ENCODE peak calls at places on chromosomes 3 and 15, in five cellular contexts. N is mammary epithelial cell, E is dorsolateral prefrontal cortex, U is fibroblast of pulmonary artery, D is AG04449. B is an unnamed sample.

GRCh38 chr15:91114301-91114700 is 14.2 kb downstream of the SV2B start:
- DNase-seq in E (no peak), N (no peak), D (no peak), U (no peak), B (no peak)

GRCh38 chr3:196634851-196635250 is 4.6 kb upstream of the NRROS start:
- DNase-seq in D (no peak), N (no peak), E (no peak), U (no peak), B (no peak)

GRCh38 chr3:53999725-54000124 is 108.1 kb upstream of the SELENOK start:
- DNase-seq in D (no peak), E (no peak), N (no peak), U (no peak), B (no peak)

GRCh38 chr3:10599017-10599416 is 93.6 kb upstream of the ATP2B2 start:
- DNase-seq in E (no peak), D (no peak), N (no peak), U (no peak), B (no peak)

GRCh38 chr15:77173487-77173886 is 102.6 kb upstream of the TSPAN3 start:
- DNase-seq in N (no peak), E (no peak), D (no peak), U (no peak), B (no peak)

GRCh38 chr3:85670626-85671025 is 711.8 kb downstream of the CADM2 start:
- DNase-seq in U (no peak), N (peak; percentile 1), D (no peak), E (no peak), B (peak; percentile 10)

GRCh38 chr15:39974656-39975230 is 40.8 kb downstream of the EIF2AK4 start:
- DNase-seq in E (no peak), D (no peak), N (no peak), U (no peak), B (no peak)

GRCh38 chr3:147890114-147890513 is 480.9 kb downstream of the ZIC1 start:
- DNase-seq in U (no peak), N (no peak), E (no peak), D (no peak), B (no peak)

GRCh38 chr15:78550194-78550593 is 9.9 kb downstream of the PSMA4 start:
- DNase-seq in U (no peak), D (no peak), E (no peak), N (no peak), B (no peak)

GRCh38 chr3:174397848-174398247 is 461.3 kb upstream of the NAALADL2 start:
- DNase-seq in E (no peak), D (no peak), U (peak; percentile 73), N (peak; percentile 31), B (peak; percentile 56)
- TF ChIP-seq CTCF in E (peak; percentile 28), D (no peak), U (peak; percentile 45), N (peak; percentile 28), B (no peak)

DNA sequence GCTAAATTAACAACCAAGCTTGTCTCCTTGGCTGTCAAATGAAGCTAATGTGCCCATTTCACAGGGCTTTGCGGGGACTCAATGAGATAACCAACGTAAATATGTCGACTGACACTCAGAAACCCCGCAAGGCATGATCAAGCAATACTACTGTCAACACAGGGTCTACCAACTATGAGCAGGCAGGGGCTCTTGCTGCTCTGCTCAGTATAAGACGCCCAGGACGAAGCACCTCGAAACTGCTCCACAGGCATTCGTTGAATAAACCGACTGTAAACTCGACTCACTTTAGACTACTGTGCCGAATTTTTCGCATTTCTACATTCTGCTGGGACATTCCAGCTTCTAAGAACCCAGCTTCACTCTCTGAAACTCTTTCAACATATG is 55.0 kb downstream of the FEZF2 start:
- DNase-seq in D (no peak), N (no peak), U (no peak), E (no peak), B (no peak)
- H3K4me3 ChIP-seq in D (peak overlapping the region; percentile 76), N (peak overlapping the region; percentile 67), U (peak overlapping the region; percentile 81), E (peak overlapping the region; percentile 74), B (peak overlapping the region; percentile 56)

GRCh38 chr3:25782636-25782937 is 656 bp downstream of the NGLY1 start:
- DNase-seq in U (no peak), N (no peak), E (no peak), D (no peak), B (no peak)

GRCh38 chr3:25783661-25784512 is 644 bp upstream of the NGLY1 start:
- DNase-seq in D (no peak), E (peak; percentile 55), U (peak; percentile 55), N (peak; percentile 44), B (peak; percentile 27)

GRCh38 chr3:25781758-25782594 is 1.3 kb downstream of the NGLY1 start:
- DNase-seq in E (no peak), U (no peak), N (no peak), D (no peak), B (no peak)

GRCh38 chr3:25781145-25781757 is 2.0 kb downstream of the NGLY1 start:
- DNase-seq in D (no peak), U (no peak), N (no peak), E (no peak), B (no peak)

DNA sequence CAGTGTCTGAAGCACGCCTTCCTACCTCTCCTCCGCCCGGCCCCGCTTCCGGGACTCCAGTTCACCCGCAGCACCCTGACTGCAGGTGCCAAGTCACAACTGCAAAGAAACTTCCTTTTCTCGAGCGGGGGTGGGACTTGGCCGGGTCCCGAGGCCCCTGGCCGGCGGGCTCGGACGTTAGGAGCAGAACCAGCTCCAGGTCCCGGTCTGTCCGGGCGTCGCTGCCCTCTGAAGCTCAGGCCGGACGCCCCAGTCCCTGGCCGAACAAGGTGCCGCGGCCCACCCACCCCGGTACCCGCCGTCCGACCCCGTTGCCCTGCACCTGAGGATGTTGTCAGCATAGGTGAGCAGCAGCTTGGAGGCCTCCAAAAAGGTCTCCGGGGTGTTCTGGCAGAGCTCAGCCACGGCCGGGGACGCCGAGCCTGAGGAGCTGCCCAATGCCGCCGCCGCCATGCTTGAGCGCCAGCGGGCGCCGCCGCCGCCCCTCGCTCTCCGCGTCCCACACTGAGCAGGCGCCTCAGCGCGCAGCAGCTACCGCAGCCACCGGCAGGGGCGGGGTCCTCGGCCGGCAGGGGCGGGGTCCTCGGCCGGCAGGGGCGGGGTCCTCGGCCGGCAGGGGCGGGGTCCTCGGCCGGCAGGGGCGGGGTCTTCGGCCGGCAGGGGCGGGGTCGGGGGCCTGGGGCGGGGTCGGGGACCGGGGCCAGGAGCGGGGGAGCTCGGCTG is at the start of gene NGLY1:
- DNase-seq in D (no peak), U (peak; percentile 83), E (peak; percentile 81), N (peak; percentile 77), B (peak; percentile 47)
- TF ChIP-seq CTCF in D (peak; percentile 4), U (no peak), E (no peak), N (no peak), B (no peak)

GRCh38 chr3:114659109-114660081 is 365.6 kb downstream of the TIGIT start:
- DNase-seq in N (no peak), U (no peak), E (no peak), D (no peak), B (no peak)
- H3K4me3 ChIP-seq in N (no peak overlapping the region), U (no peak overlapping the region), E (no peak overlapping the region), D (no peak overlapping the region), B (no peak overlapping the region)

GRCh38 chr3:140050977-140051957 is 116.3 kb downstream of the CLSTN2 start:
- DNase-seq in E (no peak), N (peak; percentile 12), D (no peak), U (no peak), B (peak; percentile 26)
- TF ChIP-seq CTCF in E (peak; percentile 50), N (peak; percentile 56), D (peak; percentile 6), U (no peak), B (peak; percentile 30)

GRCh38 chr3:158508481-158508880 is 62.5 kb upstream of the MLF1 start:
- DNase-seq in N (peak; percentile 4), E (no peak), U (peak; percentile 50), D (no peak), B (no peak)

GRCh38 chr3:158509891-158510290 is 61.1 kb upstream of the MLF1 start:
- DNase-seq in U (no peak), N (peak; percentile 8), D (no peak), E (no peak), B (no peak)

GRCh38 chr3:158505117-158505516 is 65.9 kb upstream of the MLF1 start:
- DNase-seq in D (no peak), E (no peak), N (no peak), U (no peak), B (no peak)
- H3K4me3 ChIP-seq in D (no peak overlapping the region), E (no peak overlapping the region), N (no peak overlapping the region), U (no peak overlapping the region), B (no peak overlapping the region)

GRCh38 chr3:20181276-20181675 is 4.7 kb downstream of the SGO1 start:
- DNase-seq in D (no peak), E (no peak), U (no peak), N (no peak), B (no peak)

GRCh38 chr3:20182206-20182605 is 3.8 kb downstream of the SGO1 start:
- DNase-seq in D (no peak), N (no peak), U (no peak), E (no peak), B (no peak)

GRCh38 chr3:20186600-20187004 is 596 bp upstream of the SGO1 start:
- DNase-seq in D (no peak), N (no peak), U (no peak), E (no peak), B (no peak)

GRCh38 chr3:20185364-20185732 is 658 bp downstream of the SGO1 start:
- DNase-seq in N (peak; percentile 42), D (no peak), E (no peak), U (peak; percentile 11), B (peak; percentile 22)

DNA sequence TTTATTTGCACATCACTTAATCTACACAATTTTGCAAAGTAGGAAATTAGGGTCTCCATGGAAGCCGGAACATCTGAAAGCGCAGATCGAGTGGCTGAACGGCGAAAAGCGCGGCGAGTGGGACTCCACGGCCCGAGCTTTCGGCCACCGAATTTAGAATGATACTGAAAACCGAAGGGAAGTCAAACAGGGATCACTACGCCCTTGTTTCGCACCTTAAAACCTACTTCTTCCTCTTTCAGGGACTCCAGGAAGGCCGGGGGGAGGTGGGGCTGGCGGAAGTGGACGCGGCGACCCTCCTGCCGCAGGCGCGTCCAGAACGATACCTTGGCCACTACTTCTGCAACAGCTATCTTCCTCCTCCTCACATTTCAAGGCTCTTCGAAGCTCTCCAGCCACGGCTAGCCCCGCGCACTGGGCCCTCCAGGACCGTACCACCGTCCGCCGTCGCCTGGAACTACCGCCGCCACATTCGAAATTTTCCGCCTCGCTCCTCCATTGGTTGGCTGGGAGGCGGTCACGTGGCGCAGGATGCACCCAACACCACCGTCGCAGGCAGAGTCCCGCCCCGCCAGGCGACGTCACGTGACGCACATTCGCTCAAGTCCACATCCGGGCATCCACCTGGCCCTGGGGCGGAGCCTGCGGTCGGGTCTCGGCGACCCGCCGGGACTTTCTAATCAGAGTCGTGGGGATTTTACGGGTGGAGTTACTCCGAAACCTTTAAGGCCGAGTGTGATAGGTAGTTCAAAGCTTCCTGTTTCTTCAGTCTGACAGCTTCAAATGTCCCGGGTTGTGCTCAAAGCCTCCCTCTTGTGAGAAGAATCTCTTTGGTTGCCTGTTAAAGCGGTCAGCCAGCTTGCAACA is at the start of gene SGO1:
- DNase-seq in D (peak; percentile 65), U (peak; percentile 98), N (peak; percentile 99), E (peak; percentile 99), B (peak; percentile 97)
- TF ChIP-seq CTCF in D (no peak), U (no peak), N (no peak), E (peak; percentile 13), B (no peak)

GRCh38 chr3:45409921-45410320 is 21.5 kb downstream of the LARS2 start:
- DNase-seq in D (no peak), N (no peak), E (no peak), U (peak; percentile 18), B (no peak)

GRCh38 chr3:45413172-45413765 is 24.9 kb downstream of the LARS2 start:
- DNase-seq in U (no peak), N (no peak), E (no peak), D (no peak), B (no peak)

GRCh38 chr3:45409369-45409768 is 21.0 kb downstream of the LARS2 start:
- DNase-seq in D (no peak), U (no peak), N (no peak), E (no peak), B (no peak)

GRCh38 chr3:45412731-45413130 is 24.4 kb downstream of the LARS2 start:
- DNase-seq in U (no peak), E (no peak), D (no peak), N (no peak), B (no peak)

GRCh38 chr3:45411081-45411480 is 22.7 kb downstream of the LARS2 start:
- DNase-seq in U (no peak), E (no peak), D (no peak), N (no peak), B (no peak)
- H3K4me3 ChIP-seq in U (no peak overlapping the region), E (no peak overlapping the region), D (no peak overlapping the region), N (no peak overlapping the region), B (no peak overlapping the region)

B was measured in bronchial epithelial cell.